ENCODE peak calls at places on chromosomes 7 and 10, in eight cellular contexts. G is heart right ventricle; B is prostate gland; F is naive thymus-derived CD4-positive, alpha-beta T cell; N is cardiac muscle cell; U is CD8-positive, alpha-beta memory T cell; T is RWPE1; O is ovary. Y is an unnamed sample.

GRCh38 chr7:151894131-151895007 is 17.5 kb upstream of the PRKAG2 start:
- DNase-seq in F (no peak), N (no peak), O (no peak), T (no peak), B (no peak), G (no peak), U (no peak), Y (no peak)

GRCh38 chr7:111168182-111168581 is 77.3 kb downstream of the LRRN3 start:
- DNase-seq in F (no peak), B (no peak), U (no peak), T (no peak), N (peak), O (no peak), G (no peak), Y (no peak)

GRCh38 chr7:151717415-151717814 is 159.5 kb downstream of the PRKAG2 start:
- DNase-seq in O (no peak), B (no peak), G (no peak), N (no peak), T (no peak), U (no peak), F (no peak), Y (no peak)

GRCh38 chr10:100370976-100371706 is 24.1 kb downstream of the SCD start:
- DNase-seq in N (peak), B (peak), O (peak), U (peak), G (peak), F (peak), T (peak), Y (peak)

GRCh38 chr10:73789659-73790055 is 4.3 kb downstream of the ZSWIM8 start:
- DNase-seq in O (no peak), U (no peak), F (no peak), B (no peak), G (no peak), T (no peak), N (no peak), Y (no peak)

GRCh38 chr7:126937196-126937595 is 315.5 kb downstream of the GRM8 start:
- DNase-seq in U (no peak), O (no peak), T (no peak), B (peak), N (no peak), F (no peak), G (no peak), Y (no peak)

GRCh38 chr7:43621729-43622448 is 39.0 kb downstream of the STK17A start:
- DNase-seq in F (peak), O (no peak), U (no peak), T (no peak), N (no peak), B (no peak), G (no peak), Y (no peak)

GRCh38 chr7:155752756-155753445 is 59.4 kb downstream of the SHH start:
- DNase-seq in O (no peak), U (no peak), N (no peak), F (no peak), T (no peak), B (no peak), G (no peak), Y (no peak)

GRCh38 chr7:56048245-56048644 is 3.0 kb downstream of the PSPH start:
- DNase-seq in U (no peak), B (no peak), G (no peak), F (no peak), T (no peak), N (no peak), O (no peak), Y (no peak)

GRCh38 chr10:110446954-110447608 is 50.6 kb upstream of the DUSP5 start:
- DNase-seq in O (no peak), N (peak), T (peak), F (no peak), G (peak), B (no peak), U (no peak), Y (no peak)

DNA sequence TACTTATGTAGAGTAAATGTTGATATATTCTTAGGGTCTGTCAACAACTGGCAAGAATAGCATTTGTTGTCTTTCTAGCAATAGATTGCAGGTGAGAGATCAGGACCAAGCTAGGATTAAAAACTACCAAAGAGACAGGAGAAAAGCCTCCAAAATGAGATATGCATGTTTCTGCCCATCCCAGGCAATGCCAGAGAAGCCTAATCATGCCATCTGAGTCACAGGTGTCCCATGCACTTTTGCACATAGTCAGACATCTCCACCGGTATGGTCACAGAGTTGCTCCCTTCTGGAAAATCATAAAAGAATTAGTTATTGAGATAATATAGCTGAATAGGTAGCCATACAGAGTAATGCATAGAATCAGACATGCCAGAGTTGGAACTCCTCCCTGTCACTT is 50.6 kb downstream of the PDK4 start:
- DNase-seq in G (no peak), F (no peak), B (no peak), T (no peak), U (no peak), N (no peak), O (no peak), Y (no peak)
- H3K27ac ChIP-seq in G (peak), F (no peak), B (peak), T (no peak), U (no peak), N (no peak), O (no peak), Y (no peak)

GRCh38 chr7:13989944-13990295 is 454 bp upstream of the ETV1 start:
- DNase-seq in T (peak), N (no peak), O (no peak), F (no peak), B (peak), G (no peak), U (no peak), Y (no peak)
- H3K27ac ChIP-seq in T (peak), N (peak), O (peak), F (no peak), B (peak), G (peak), U (peak), Y (no peak)

GRCh38 chr7:141676618-141677017 is 25.3 kb downstream of the DENND11 start:
- DNase-seq in N (peak), T (peak), B (no peak), F (no peak), O (no peak), U (no peak), G (no peak), Y (no peak)
- H3K27ac ChIP-seq in N (no peak), T (peak), B (no peak), F (no peak), O (no peak), U (no peak), G (no peak), Y (no peak)

DNA sequence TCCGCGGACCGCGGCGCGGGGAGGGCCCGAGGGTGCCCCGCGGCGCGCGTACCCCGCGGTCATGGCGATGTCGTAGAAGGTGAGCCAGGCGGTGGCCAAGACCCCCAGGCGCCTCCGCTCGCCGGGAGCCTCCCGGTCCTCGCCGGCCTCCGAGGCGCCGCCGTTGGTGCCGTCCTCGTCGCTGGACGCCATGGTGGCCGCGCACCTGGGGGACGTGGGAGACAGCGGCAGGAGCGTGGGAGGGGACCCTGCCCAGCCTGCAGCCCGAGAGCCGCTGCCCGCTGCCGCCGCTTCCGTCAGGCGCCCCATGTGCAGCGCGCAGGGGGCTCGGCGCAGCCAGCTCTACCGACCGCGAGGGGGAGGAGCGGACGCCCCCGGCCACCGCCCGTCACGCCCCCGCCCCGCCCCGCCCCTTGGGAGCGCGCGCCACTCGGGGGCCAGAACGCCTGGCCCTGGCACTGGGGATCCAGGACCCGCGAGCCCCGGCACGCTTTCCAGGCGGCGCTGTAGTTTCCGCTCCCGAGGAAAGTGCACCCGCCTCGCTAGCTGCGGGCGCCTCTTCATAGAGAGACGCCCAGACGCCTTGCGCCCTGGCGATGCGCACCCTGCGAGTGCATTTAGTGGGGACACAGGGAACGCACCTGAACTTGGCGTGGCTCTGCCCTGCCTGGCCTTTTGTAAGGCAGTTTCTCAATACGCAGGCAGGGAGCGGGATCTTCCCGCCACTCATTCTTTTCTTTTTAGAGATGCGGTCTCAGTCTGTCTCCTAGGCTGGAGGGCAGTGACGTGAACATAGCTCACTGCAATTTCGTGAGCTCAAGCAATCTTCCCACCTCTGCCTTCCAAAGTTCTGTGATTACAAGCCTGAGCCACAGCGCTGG is at the start of gene HACD1:
- DNase-seq in N (peak), B (peak), F (peak), T (peak), O (peak), G (peak), U (peak), Y (peak)
- H3K27ac ChIP-seq in N (peak), B (peak), F (no peak), T (peak), O (peak), G (peak), U (no peak), Y (peak)

DNA sequence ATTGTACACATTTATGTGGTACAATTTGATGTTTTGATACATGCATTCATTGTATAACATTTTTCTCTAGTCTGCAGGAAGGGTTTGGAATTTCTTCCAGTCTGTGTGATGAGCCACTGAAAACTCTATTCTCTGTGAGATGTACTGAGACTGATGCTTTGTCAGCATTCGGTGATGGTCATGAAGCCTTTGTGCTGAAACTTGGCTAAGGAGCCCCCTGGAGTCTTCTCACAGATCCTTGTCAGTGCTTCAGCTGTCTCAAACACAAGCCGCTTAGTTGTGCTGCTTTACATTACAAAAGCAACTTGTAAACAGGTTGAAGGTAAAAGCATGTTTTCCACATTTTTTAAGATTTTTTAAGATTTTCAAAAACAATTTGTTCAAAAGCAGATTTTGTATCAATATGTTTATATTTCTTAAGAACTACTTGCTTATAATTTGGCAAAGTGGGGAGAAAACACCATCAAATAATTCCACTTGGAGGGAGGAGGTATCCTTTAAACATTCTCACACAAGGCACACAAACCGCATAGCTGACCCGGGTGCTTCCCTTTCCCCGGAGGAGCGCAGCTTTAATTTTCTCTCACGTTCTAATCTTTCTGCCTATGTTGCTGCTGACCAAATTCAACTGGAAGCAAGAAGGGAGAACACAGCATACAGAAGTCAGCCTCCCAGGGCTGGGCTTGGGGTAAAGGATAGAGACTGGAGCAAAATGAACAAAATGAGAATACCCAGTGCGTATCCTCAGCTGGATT is 249.8 kb upstream of the VSTM2A start:
- DNase-seq in U (no peak), T (no peak), O (no peak), G (no peak), F (no peak), N (no peak), B (no peak), Y (no peak)
- H3K27ac ChIP-seq in U (no peak), T (no peak), O (no peak), G (no peak), F (no peak), N (no peak), B (no peak), Y (no peak)

DNA sequence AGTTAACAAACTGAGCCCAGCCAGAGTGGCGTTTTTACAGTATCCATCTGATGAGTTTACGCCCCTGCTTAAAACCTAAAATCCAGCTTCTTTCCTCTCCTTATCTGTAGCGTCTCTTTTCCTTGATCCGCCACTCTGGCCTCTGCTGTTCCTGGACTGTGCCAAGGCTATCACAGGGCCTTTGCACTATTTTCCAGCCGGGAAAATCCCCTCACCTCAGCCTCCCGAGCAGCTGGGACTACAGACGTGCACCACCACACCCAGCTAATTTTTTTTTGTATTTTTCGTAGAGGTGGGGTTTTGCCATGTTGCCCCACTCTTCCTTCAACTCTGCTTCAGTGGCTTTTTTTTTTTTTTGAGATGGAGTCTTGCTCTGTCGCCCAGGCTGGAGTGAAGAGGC is 7.9 kb upstream of the METTL27 start:
- DNase-seq in B (no peak), T (no peak), O (no peak), N (no peak), G (no peak), U (no peak), F (no peak), Y (no peak)
- H3K27ac ChIP-seq in B (no peak), T (peak), O (no peak), N (no peak), G (peak), U (no peak), F (no peak), Y (no peak)

GRCh38 chr7:954330-955238 is at the start of gene ADAP1:
- DNase-seq in O (no peak), G (no peak), F (peak), T (peak), U (peak), N (peak), B (no peak), Y (no peak)
- H3K27ac ChIP-seq in O (no peak), G (no peak), F (no peak), T (no peak), U (no peak), N (no peak), B (no peak), Y (no peak)

Y was measured in CD4-positive, alpha-beta memory T cell.